ENCODE peak calls at places on chromosomes 16 and 17, in six cellular contexts. I, Q, J, Y, B and U are unnamed samples.

GRCh38 chr16:83068686-83069085 is 441.9 kb downstream of the CDH13 start:
- DNase-seq in I (peak), Q (peak), J (peak), Y (no peak), B (no peak), U (no peak)

GRCh38 chr17:53420035-53420641 is 402.6 kb upstream of the KIF2B start:
- DNase-seq in I (no peak), Q (no peak), J (no peak), Y (no peak), B (no peak), U (no peak)

GRCh38 chr16:67528870-67529638 is 425 bp downstream of the RIPOR1 start:
- DNase-seq in I (peak), Q (peak), J (peak), Y (no peak), B (no peak), U (peak)

GRCh38 chr16:56226840-56227525 is 35.7 kb downstream of the GNAO1 start:
- DNase-seq in I (no peak), Q (no peak), J (no peak), Y (no peak), B (no peak), U (no peak)

GRCh38 chr17:83079340-83079747 is at the start of gene METRNL:
- DNase-seq in I (peak), Q (peak), J (no peak), Y (peak), B (no peak), U (peak)

GRCh38 chr16:69286941-69287713 is 24.0 kb upstream of the VPS4A start:
- DNase-seq in I (peak), Q (peak), J (peak), Y (peak), B (peak), U (peak)

GRCh38 chr17:61837175-61838051 is 25.9 kb downstream of the BRIP1 start:
- DNase-seq in I (peak), Q (peak), J (peak), Y (peak), B (peak), U (peak)

GRCh38 chr16:907819-908218 is 63.0 kb downstream of the LMF1 start:
- DNase-seq in I (no peak), Q (no peak), J (no peak), Y (no peak), B (no peak), U (no peak)

GRCh38 chr16:27222499-27223225 is 19.3 kb downstream of the KDM8 start:
- DNase-seq in I (peak), Q (peak), J (peak), Y (no peak), B (no peak), U (peak)

GRCh38 chr17:6249747-6250146 is 179.6 kb downstream of the WSCD1 start:
- DNase-seq in I (no peak), Q (no peak), J (no peak), Y (no peak), B (no peak), U (no peak)